ENCODE peak calls at places on chromosomes 3 and 15, in ten cellular contexts. Y is EH; I is NCI-H1092 treated with DMSO at 0.1 percent for 48 hours; V is M059J; Z is transverse colon; U is GM12878; B is frontal cortex; E is hypothalamus; H is effector CD4-positive, alpha-beta T cell; R is stimulated activated CD4-positive, alpha-beta T cell treated with anti-CD3 and anti-CD28 coated beads, Interleukin-4, amount 100 ng/mL, for 4 hours. X is an unnamed sample.
A peak's percentile ranks its signal among the peaks of the same experiment; 100 is the strongest.

GRCh38 chr3:170614214-170614966 is 28.5 kb upstream of the SLC7A14 start:
- DNase-seq in Y (peak; percentile 92), I (no peak), V (peak; percentile 93), Z (no peak), U (no peak), B (no peak), E (no peak), H (no peak), R (no peak), X (peak; percentile 65)

GRCh38 chr3:157516928-157517327 is 13.7 kb upstream of the VEPH1 start:
- DNase-seq in Y (no peak), I (no peak), V (no peak), Z (no peak), U (no peak), B (no peak), E (no peak), H (no peak), R (no peak), X (no peak)

GRCh38 chr3:31968391-31968926 is 12.6 kb downstream of the OSBPL10 start:
- DNase-seq in Y (peak; percentile 79), I (no peak), V (peak; percentile 71), Z (no peak), U (no peak), B (no peak), E (no peak), H (no peak), R (no peak), X (no peak)

GRCh38 chr15:85331666-85332261 is 48.6 kb upstream of the AKAP13 start:
- DNase-seq in Y (no peak), I (no peak), V (no peak), Z (no peak), U (no peak), B (no peak), E (no peak), H (no peak), R (no peak), X (no peak)

GRCh38 chr3:102112706-102113230 is 263.5 kb downstream of the NFKBIZ start:
- DNase-seq in Y (no peak), I (no peak), V (no peak), Z (no peak), U (no peak), B (no peak), E (no peak), H (no peak), R (no peak), X (no peak)

GRCh38 chr15:75823860-75824613 is 19.2 kb upstream of the UBE2Q2 start:
- DNase-seq in Y (no peak), I (no peak), V (no peak), Z (no peak), U (no peak), B (no peak), E (no peak), H (no peak), R (no peak), X (no peak)

GRCh38 chr3:124928333-124929202 is 6.0 kb downstream of the MUC13 start:
- DNase-seq in Y (peak; percentile 75), I (peak; percentile 33), V (peak; percentile 78), Z (peak; percentile 74), U (no peak), B (peak; percentile 6), E (no peak), H (peak; percentile 42), R (peak; percentile 36), X (peak; percentile 49)

GRCh38 chr15:43932907-43933306 is 106.1 kb downstream of the WDR76 start:
- DNase-seq in Y (no peak), I (no peak), V (no peak), Z (no peak), U (no peak), B (no peak), E (no peak), H (no peak), R (no peak), X (no peak)

GRCh38 chr3:134362221-134362620 is 12.0 kb downstream of the AMOTL2 start:
- DNase-seq in Y (peak; percentile 21), I (no peak), V (no peak), Z (no peak), U (no peak), B (no peak), E (no peak), H (no peak), R (no peak), X (no peak)

GRCh38 chr3:86969500-86970189 is 21.3 kb downstream of the VGLL3 start:
- DNase-seq in Y (peak; percentile 66), I (no peak), V (no peak), Z (no peak), U (no peak), B (no peak), E (no peak), H (no peak), R (no peak), X (peak; percentile 1)

GRCh38 chr3:160540546-160540945 is 24.8 kb downstream of the KPNA4 start:
- DNase-seq in Y (peak; percentile 62), I (no peak), V (no peak), Z (no peak), U (no peak), B (no peak), E (no peak), H (no peak), R (no peak), X (no peak)

GRCh38 chr3:190564175-190564574 is 50.3 kb downstream of the IL1RAP start:
- DNase-seq in Y (no peak), I (no peak), V (no peak), Z (no peak), U (no peak), B (no peak), E (no peak), H (no peak), R (no peak), X (no peak)

GRCh38 chr3:129625071-129625874 is 18.8 kb upstream of the PLXND1 start:
- DNase-seq in Y (no peak), I (no peak), V (peak; percentile 28), Z (no peak), U (no peak), B (no peak), E (no peak), H (no peak), R (no peak), X (no peak)

GRCh38 chr15:39746176-39746575 is 36.5 kb downstream of the FSIP1 start:
- DNase-seq in Y (no peak), I (no peak), V (no peak), Z (no peak), U (no peak), B (no peak), E (no peak), H (no peak), R (no peak), X (no peak)

GRCh38 chr3:192917508-192918274 is at the start of gene MB21D2:
- DNase-seq in Y (peak; percentile 90), I (peak; percentile 89), V (peak; percentile 87), Z (peak; percentile 69), U (no peak), B (peak; percentile 78), E (peak; percentile 74), H (peak; percentile 47), R (peak; percentile 52), X (peak; percentile 44)

GRCh38 chr15:98272586-98272985 is 312.1 kb downstream of the ARRDC4 start:
- DNase-seq in Y (no peak), I (no peak), V (no peak), Z (no peak), U (no peak), B (no peak), E (no peak), H (no peak), R (no peak), X (no peak)

GRCh38 chr3:114076711-114077110 is 20.2 kb downstream of the QTRT2 start:
- DNase-seq in Y (no peak), I (no peak), V (no peak), Z (no peak), U (no peak), B (no peak), E (no peak), H (no peak), R (no peak), X (no peak)

GRCh38 chr3:76131396-76132153 is 346.2 kb upstream of the ZNF717 start:
- DNase-seq in Y (no peak), I (no peak), V (peak; percentile 0), Z (no peak), U (no peak), B (no peak), E (no peak), H (no peak), R (no peak), X (no peak)

GRCh38 chr15:89836255-89837133 is 21.8 kb upstream of the ANPEP start:
- DNase-seq in Y (peak; percentile 99), I (no peak), V (peak; percentile 94), Z (no peak), U (no peak), B (no peak), E (no peak), H (no peak), R (no peak), X (peak; percentile 71)

GRCh38 chr3:127121221-127121647 is 71.7 kb upstream of the PRR23E start:
- DNase-seq in Y (no peak), I (no peak), V (no peak), Z (no peak), U (no peak), B (no peak), E (no peak), H (no peak), R (no peak), X (no peak)

GRCh38 chr3:177772908-177773557 is 575.8 kb upstream of the TBL1XR1 start:
- DNase-seq in Y (no peak), I (peak; percentile 23), V (no peak), Z (no peak), U (no peak), B (no peak), E (no peak), H (no peak), R (no peak), X (peak; percentile 73)

GRCh38 chr3:89983449-89983848 is 876.0 kb downstream of the EPHA3 start:
- DNase-seq in Y (no peak), I (no peak), V (no peak), Z (no peak), U (no peak), B (no peak), E (no peak), H (no peak), R (no peak), X (no peak)

GRCh38 chr15:82100116-82100795 is 54.4 kb upstream of the MEX3B start:
- DNase-seq in Y (peak; percentile 74), I (no peak), V (no peak), Z (no peak), U (no peak), B (no peak), E (no peak), H (no peak), R (no peak), X (no peak)

GRCh38 chr15:60095711-60096110 is 91.6 kb downstream of the FOXB1 start:
- DNase-seq in Y (peak; percentile 76), I (no peak), V (peak; percentile 26), Z (no peak), U (no peak), B (no peak), E (no peak), H (no peak), R (no peak), X (no peak)

X was measured in MV-4-11.